ENCODE peak calls at places on chromosomes 6 and 20, in six cellular contexts. G is breast epithelium; Z is aorta; X is WERI-Rb-1; N is effector memory CD4-positive, alpha-beta T cell; L is fibroblast of lung. S is an unnamed sample.

GRCh38 chr6:20693466-20694063 is 159.3 kb downstream of the CDKAL1 start:
- DNase-seq in N (no peak), Z (no peak), G (no peak), X (no peak), L (peak; percentile 45), S (peak; percentile 1)

GRCh38 chr6:39088331-39088730 is 26.7 kb downstream of the SAYSD1 start:
- DNase-seq in L (peak; percentile 83), Z (no peak), N (no peak), X (no peak), G (no peak), S (peak; percentile 76)

GRCh38 chr20:35302421-35303335 is 10.5 kb upstream of the FAM83C start:
- DNase-seq in X (no peak), L (peak; percentile 67), G (no peak), Z (no peak), N (no peak), S (peak; percentile 91)

GRCh38 chr20:17369506-17369905 is 142.7 kb downstream of the PCSK2 start:
- DNase-seq in X (no peak), Z (no peak), L (no peak), G (no peak), N (no peak), S (no peak)

GRCh38 chr6:2877960-2878359 is 25.1 kb downstream of the SERPINB9 start:
- DNase-seq in L (no peak), X (no peak), Z (no peak), G (no peak), N (peak; percentile 46), S (no peak)

GRCh38 chr6:160226118-160226541 is 32.5 kb downstream of the SLC22A2 start:
- DNase-seq in G (no peak), N (no peak), X (no peak), Z (no peak), L (no peak), S (no peak)

GRCh38 chr20:59576216-59576953 is 28.0 kb upstream of the PHACTR3 start:
- DNase-seq in G (no peak), L (no peak), Z (no peak), N (no peak), X (no peak), S (peak; percentile 73)

GRCh38 chr6:161256390-161256789 is 17.5 kb downstream of the AGPAT4 start:
- DNase-seq in L (no peak), N (no peak), Z (no peak), G (no peak), X (no peak), S (no peak)

GRCh38 chr20:8231038-8231437 is 99.0 kb downstream of the PLCB1 start:
- DNase-seq in G (no peak), L (no peak), Z (no peak), X (no peak), N (no peak), S (peak; percentile 17)

GRCh38 chr20:32538526-32538918 is 46.6 kb downstream of the NOL4L start:
- DNase-seq in N (peak; percentile 66), Z (no peak), X (no peak), L (no peak), G (no peak), S (no peak)

GRCh38 chr6:168200571-168201134 is 118.9 kb downstream of the DACT2 start:
- DNase-seq in X (no peak), L (no peak), G (no peak), N (no peak), Z (no peak), S (no peak)

GRCh38 chr6:16690244-16691142 is 70.8 kb downstream of the ATXN1 start:
- DNase-seq in L (peak; percentile 55), N (no peak), X (no peak), Z (no peak), G (no peak), S (peak; percentile 10)

GRCh38 chr20:32240220-32240619 is 32.5 kb downstream of the POFUT1 start:
- DNase-seq in L (no peak), N (no peak), G (no peak), Z (peak; percentile 2), X (no peak), S (peak; percentile 63)

DNA sequence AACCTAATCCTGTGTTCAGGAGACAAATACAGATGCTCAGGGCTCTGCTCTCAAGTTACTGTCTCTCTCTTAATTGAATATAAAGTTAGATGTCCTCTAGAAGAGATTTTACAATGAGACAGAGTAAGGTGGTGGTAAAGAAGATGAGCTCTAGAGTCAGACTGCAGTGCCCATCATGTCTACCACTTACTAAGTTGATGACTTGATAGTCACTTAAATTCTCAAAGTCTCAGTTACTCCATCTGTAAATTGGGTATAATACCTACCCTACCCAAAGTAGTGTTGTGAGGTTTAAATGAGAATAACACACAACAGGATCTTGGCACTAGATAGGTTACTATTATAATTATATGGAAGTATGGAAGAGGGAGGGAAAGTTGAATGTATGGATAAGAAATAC is 1.6 kb downstream of the DHX35 start:
- DNase-seq in L (no peak), Z (no peak), X (no peak), G (no peak), N (no peak), S (no peak)
- H3K4me3 ChIP-seq in L (no peak overlapping the region), Z (no peak overlapping the region), X (no peak overlapping the region), G (no peak overlapping the region), N (no peak overlapping the region), S (no peak overlapping the region)

DNA sequence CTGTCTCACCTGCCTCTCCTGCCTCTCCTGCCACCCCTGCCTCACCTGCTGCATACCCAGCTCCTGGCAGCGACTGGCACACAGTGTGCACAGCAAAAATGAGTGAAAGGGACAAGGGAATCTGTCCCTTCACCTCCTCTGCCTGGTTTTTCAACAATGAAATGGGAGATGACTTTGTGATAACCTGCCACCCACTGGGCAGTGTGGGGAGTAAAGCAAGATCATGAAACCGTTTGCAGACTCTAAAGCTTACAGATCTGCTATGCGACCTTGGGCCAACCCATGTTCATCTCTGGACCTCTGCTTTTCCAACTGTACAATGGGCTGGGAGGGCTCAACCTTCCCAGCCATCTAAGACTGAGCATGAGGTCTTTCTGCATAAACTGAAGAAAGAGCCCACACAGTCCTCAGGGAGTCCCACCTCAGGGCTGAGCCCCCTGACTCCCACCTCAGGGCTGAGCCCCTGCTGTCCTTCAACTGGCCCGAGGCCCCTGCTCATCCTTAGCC is 81.1 kb downstream of the RIPOR3 start:
- DNase-seq in Z (no peak), L (no peak), G (no peak), X (no peak), N (no peak), S (peak; percentile 92)
- H3K27ac ChIP-seq in Z (no peak overlapping the region), L (no peak overlapping the region), G (no peak overlapping the region), X (no peak overlapping the region), N (no peak overlapping the region), S (no peak overlapping the region)

DNA sequence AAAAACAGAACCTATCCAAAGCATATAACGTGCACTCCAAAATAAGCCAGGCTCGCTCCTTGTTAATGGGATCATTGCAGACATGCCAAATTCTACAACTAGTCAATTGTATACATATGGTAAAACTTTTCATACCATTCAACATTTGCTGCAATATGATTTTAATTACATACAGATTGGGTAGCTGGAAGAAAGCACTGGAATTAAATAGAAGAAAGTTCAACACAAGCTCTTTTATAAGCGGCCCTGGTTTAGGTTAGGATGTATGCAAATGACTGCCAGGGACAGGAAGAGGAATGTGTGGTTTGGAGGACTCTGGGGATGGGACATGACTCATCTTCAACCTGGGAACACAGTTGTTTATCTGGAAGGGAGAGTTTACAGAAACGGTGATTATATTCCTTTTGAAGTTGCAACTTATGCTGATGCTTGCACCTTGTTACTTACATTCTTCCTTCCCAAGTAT is 62.5 kb upstream of the TIAM2 start:
- DNase-seq in Z (no peak), G (no peak), N (no peak), L (peak; percentile 42), X (no peak), S (no peak)
- H3K4me3 ChIP-seq in Z (no peak overlapping the region), G (no peak overlapping the region), N (no peak overlapping the region), L (no peak overlapping the region), X (no peak overlapping the region), S (peak overlapping the region; percentile 17)

DNA sequence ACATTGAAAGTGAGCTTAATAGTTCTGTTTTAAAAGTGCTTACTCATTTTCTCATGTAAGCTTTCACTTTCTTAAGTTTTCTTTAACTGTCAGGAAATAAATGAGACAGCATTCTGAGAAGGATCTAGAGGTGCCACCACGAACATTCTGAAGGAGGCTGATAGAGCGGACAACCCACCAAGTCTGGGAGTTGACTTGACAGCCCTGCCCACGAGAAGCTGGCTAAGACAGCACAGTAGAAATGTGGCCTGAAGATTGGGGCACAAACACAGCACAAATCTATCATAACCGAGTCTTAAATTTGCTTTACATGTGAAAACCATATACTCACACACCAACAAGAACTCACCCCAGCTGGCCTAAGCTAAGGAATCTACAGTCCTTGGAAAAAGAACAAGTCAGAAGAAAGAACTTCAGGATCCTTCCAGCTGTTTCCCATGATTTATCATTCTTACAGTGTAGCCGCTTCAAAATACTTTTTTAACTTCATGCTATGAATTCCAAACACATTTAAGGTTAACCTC is 144.2 kb upstream of the TNFAIP3 start:
- DNase-seq in N (no peak), L (peak; percentile 43), G (no peak), X (no peak), Z (no peak), S (no peak)
- H3K27ac ChIP-seq in N (no peak overlapping the region), L (no peak overlapping the region), G (no peak overlapping the region), X (no peak overlapping the region), Z (no peak overlapping the region), S (no peak overlapping the region)

GRCh38 chr6:27296106-27296783 is 15.8 kb downstream of the POM121L2 start:
- DNase-seq in Z (no peak), G (no peak), N (no peak), X (no peak), L (peak; percentile 36), S (peak; percentile 86)
- H3K4me3 ChIP-seq in Z (no peak overlapping the region), G (no peak overlapping the region), N (no peak overlapping the region), X (no peak overlapping the region), L (peak overlapping the region; percentile 70), S (peak overlapping the region; percentile 81)

GRCh38 chr6:11848252-11848651 is 69.6 kb upstream of the ADTRP start:
- DNase-seq in N (no peak), L (no peak), Z (no peak), X (no peak), G (no peak), S (no peak)

GRCh38 chr6:11847515-11848244 is 69.1 kb upstream of the ADTRP start:
- DNase-seq in X (no peak), Z (no peak), G (no peak), L (no peak), N (no peak), S (no peak)

GRCh38 chr6:11852061-11852619 is 73.5 kb upstream of the ADTRP start:
- DNase-seq in L (no peak), N (no peak), G (no peak), X (no peak), Z (no peak), S (no peak)

GRCh38 chr6:11851405-11851804 is 72.8 kb upstream of the ADTRP start:
- DNase-seq in G (no peak), Z (no peak), N (no peak), X (no peak), L (no peak), S (peak; percentile 86)

GRCh38 chr6:11848852-11849731 is 70.5 kb upstream of the ADTRP start:
- DNase-seq in X (no peak), Z (no peak), L (no peak), G (no peak), N (no peak), S (no peak)
- H3K27ac ChIP-seq in X (no peak overlapping the region), Z (no peak overlapping the region), L (no peak overlapping the region), G (no peak overlapping the region), N (no peak overlapping the region), S (no peak overlapping the region)